ENCODE peak calls at places on chromosomes 5 and 9, in four cellular contexts. P, L, U and Q are unnamed samples.

GRCh38 chr5:102975457-102976182 is 144.3 kb downstream of the GIN1 start:
- DNase-seq in P (no peak), L (no peak), U (no peak), Q (no peak)

GRCh38 chr5:9536717-9537116 is 9.2 kb downstream of the SEMA5A start:
- DNase-seq in P (no peak), L (no peak), U (no peak), Q (no peak)

GRCh38 chr9:12785251-12785880 is 10.5 kb downstream of the LURAP1L start:
- DNase-seq in P (peak), L (no peak), U (no peak), Q (no peak)

GRCh38 chr5:1182360-1182632 is 19.1 kb upstream of the SLC6A19 start:
- DNase-seq in P (no peak), L (no peak), U (no peak), Q (no peak)

GRCh38 chr5:154758501-154758900 is 3.3 kb downstream of the LARP1 start:
- DNase-seq in P (no peak), L (no peak), U (no peak), Q (no peak)

GRCh38 chr5:171435908-171436307 is 16.5 kb downstream of the FGF18 start:
- DNase-seq in P (no peak), L (no peak), U (no peak), Q (no peak)

GRCh38 chr5:135471726-135472125 is 19.6 kb upstream of the TIFAB start:
- DNase-seq in P (no peak), L (peak), U (no peak), Q (no peak)

GRCh38 chr5:95739857-95740256 is 8.7 kb downstream of the RHOBTB3 start:
- DNase-seq in P (no peak), L (no peak), U (no peak), Q (no peak)

GRCh38 chr9:130243015-130243881 is 22.3 kb upstream of the HMCN2 start:
- DNase-seq in P (peak), L (peak), U (peak), Q (no peak)

GRCh38 chr5:142701673-142702311 is 15.9 kb upstream of the FGF1 start:
- DNase-seq in P (no peak), L (no peak), U (no peak), Q (no peak)

GRCh38 chr5:79774171-79774854 is 84.7 kb downstream of the CMYA5 start:
- DNase-seq in P (peak), L (peak), U (peak), Q (no peak)

GRCh38 chr9:35163413-35163812 is 1.6 kb downstream of the UNC13B start:
- DNase-seq in P (no peak), L (no peak), U (no peak), Q (no peak)

GRCh38 chr5:50441479-50441815 is 359 bp upstream of the EMB start:
- DNase-seq in P (no peak), L (no peak), U (no peak), Q (peak)

GRCh38 chr9:93119953-93120845 is 13.9 kb downstream of the NINJ1 start:
- DNase-seq in P (peak), L (peak), U (peak), Q (no peak)

GRCh38 chr5:25393321-25393720 is 748.5 kb upstream of the CDH10 start:
- DNase-seq in P (no peak), L (no peak), U (no peak), Q (no peak)

GRCh38 chr9:129868571-129869486 is 33.6 kb downstream of the USP20 start:
- DNase-seq in P (no peak), L (no peak), U (no peak), Q (no peak)

GRCh38 chr9:99172129-99173091 is 49.3 kb downstream of the ALG2 start:
- DNase-seq in P (no peak), L (peak), U (no peak), Q (no peak)

GRCh38 chr5:175854231-175855040 is 16.9 kb upstream of the CPLX2 start:
- DNase-seq in P (no peak), L (peak), U (no peak), Q (no peak)

GRCh38 chr5:141969783-141970741 is 1.2 kb downstream of the RNF14 start:
- DNase-seq in P (no peak), L (no peak), U (peak), Q (no peak)

GRCh38 chr5:115471674-115472073 is 72.9 kb downstream of the FEM1C start:
- DNase-seq in P (no peak), L (no peak), U (no peak), Q (no peak)

GRCh38 chr9:100465270-100465669 is 7.7 kb upstream of the TMEFF1 start:
- DNase-seq in P (no peak), L (peak), U (no peak), Q (no peak)

GRCh38 chr9:100466828-100467220 is 6.1 kb upstream of the TMEFF1 start:
- DNase-seq in P (no peak), L (no peak), U (no peak), Q (no peak)

GRCh38 chr9:100468041-100468440 is 4.9 kb upstream of the TMEFF1 start:
- DNase-seq in P (no peak), L (no peak), U (no peak), Q (no peak)

GRCh38 chr9:100465765-100466164 is 7.2 kb upstream of the TMEFF1 start:
- DNase-seq in P (no peak), L (no peak), U (no peak), Q (no peak)

DNA sequence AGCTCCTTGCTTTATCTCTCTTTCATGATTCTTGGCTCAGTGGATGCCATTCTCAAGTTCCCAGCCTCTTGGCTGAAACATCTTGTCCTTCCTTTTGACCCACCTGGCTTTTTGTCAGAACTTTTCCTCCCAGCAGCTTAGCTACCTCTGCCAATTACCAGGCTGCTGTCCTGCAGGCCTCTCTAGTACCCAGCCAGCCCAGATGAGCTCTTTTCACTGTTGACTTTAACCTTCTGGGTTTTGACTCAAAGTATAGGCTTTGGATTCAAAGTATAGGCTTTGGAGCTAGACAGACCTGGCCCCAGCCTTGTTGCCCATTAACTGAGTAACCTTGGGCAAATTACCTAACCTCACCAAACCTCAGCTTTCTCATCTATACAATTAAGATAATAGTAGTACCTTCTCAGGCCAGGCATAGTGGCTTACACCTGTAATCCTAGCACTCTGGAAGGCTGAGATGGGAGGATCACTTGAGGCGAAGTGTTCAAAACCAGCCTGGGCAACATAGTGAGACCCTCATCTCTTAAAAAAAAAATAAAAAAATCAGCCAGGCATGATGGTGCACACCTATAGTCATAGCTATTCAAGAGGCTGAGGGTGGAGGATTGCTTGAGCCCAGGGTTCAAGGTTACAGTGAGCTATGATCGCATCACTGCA is 6.7 kb upstream of the TMEFF1 start:
- DNase-seq in P (no peak), L (peak), U (no peak), Q (no peak)
- TF ChIP-seq TCF7L2 in P (no peak), L (no peak), U (no peak), Q (no peak)

GRCh38 chr9:88169700-88170099 is 31.4 kb upstream of the SPATA31C2 start:
- DNase-seq in P (no peak), L (no peak), U (no peak), Q (no peak)

GRCh38 chr9:88177343-88177742 is 39.1 kb upstream of the SPATA31C2 start:
- DNase-seq in P (no peak), L (no peak), U (no peak), Q (no peak)

GRCh38 chr9:88179080-88179521 is 40.8 kb upstream of the SPATA31C2 start:
- DNase-seq in P (no peak), L (no peak), U (no peak), Q (no peak)

GRCh38 chr9:88173378-88173999 is 35.2 kb upstream of the SPATA31C2 start:
- DNase-seq in P (peak), L (peak), U (peak), Q (peak)

DNA sequence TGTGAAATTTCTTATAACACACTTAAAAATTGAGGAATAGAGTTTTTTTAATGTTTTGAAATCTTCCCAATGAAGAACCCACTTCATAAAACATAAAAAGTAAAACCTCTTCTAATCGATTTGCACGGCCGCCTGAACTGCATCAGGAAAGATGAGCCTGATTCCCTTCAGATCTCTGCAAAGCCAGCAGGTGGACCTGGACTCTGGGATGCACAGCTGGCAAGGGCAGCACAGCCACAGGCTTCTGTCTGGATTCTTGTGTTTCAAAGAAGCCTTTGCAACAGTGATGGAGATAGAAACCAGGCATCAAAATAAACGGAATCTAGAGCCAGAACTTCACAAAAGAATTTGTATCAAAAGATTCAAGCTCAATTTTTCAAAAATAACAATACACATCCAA is 36.0 kb upstream of the SPATA31C2 start:
- DNase-seq in P (no peak), L (no peak), U (no peak), Q (no peak)
- TF ChIP-seq SIN3A in P (no peak), L (no peak), U (no peak), Q (no peak)

DNA sequence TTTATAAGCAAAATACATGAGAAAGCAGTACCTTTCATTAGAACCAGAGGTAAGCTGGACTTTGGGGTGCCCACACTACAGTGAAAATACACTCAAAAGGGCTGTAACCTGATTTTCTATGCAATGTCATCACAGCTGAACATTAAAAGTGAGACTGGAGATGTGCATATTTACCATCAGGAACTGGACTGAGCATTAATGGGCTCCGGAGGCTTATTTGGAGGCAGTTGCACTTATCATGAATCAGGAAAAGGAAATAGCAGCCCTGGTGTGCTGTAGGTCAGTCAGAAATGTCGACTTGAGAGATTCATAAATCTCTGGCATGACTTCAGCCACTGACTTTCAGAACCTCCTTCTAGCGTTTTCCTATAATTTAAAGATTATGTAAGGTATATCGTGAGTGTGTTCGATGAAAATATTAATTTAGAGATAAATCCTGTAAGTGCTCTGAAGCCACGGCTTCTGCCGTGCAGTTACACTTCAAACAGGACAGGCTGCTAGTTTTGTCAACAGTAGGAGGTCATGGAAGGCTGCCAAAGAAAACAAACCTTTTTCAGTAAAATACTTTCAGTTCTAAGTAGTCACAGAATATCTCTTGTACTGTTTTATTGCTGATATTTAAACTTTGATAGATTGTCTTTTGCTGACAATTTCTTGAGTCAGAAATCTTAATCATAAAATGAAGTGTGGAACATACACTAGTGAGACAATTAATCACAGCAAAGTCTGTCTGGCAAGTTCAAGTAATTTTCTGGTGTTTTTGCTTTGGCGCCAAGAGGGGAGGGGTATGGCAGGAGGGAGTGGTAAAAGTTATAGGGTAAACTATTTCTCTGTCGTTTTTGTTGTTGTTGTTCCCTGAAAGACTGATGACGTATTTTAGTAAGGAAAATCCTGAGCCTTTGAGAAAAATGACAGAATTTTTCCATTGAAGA is 939.7 kb downstream of the NR2F1-AS1 start:
- DNase-seq in P (peak), L (peak), U (no peak), Q (peak)
- H3K4me3 ChIP-seq in P (peak), L (peak), U (no peak), Q (peak)

GRCh38 chr9:38052147-38052546 is 16.9 kb downstream of the SHB start:
- DNase-seq in P (no peak), L (no peak), U (no peak), Q (no peak)
- TF ChIP-seq TCF7L2 in P (no peak), L (no peak), U (no peak), Q (no peak)